ENCODE peak calls at places on chromosomes 11 and 22, in six cellular contexts. One of them, this sample, is unnamed.

GRCh38 chr11:70544774-70545625 is 146.7 kb downstream of the CTTN start:
- DNase-seq in A549: no peak
- DNase-seq in kidney epithelial cell: peak
- DNase-seq in H9: peak
- DNase-seq in GM23248: peak
- DNase-seq in Kasumi-1: no peak
- DNase-seq in this sample: no peak

GRCh38 chr11:37630866-37631265 is 1032.8 kb upstream of the RAG2 start:
- DNase-seq in A549: no peak
- DNase-seq in kidney epithelial cell: no peak
- DNase-seq in H9: no peak
- DNase-seq in GM23248: no peak
- DNase-seq in Kasumi-1: peak
- DNase-seq in this sample: no peak

GRCh38 chr11:34787899-34788298 is 128.3 kb downstream of the APIP start:
- DNase-seq in A549: no peak
- DNase-seq in kidney epithelial cell: no peak
- DNase-seq in H9: no peak
- DNase-seq in GM23248: no peak
- DNase-seq in Kasumi-1: no peak
- DNase-seq in this sample: no peak

GRCh38 chr11:130371004-130371590 is 56.4 kb upstream of the ZBTB44 start:
- DNase-seq in A549: no peak
- DNase-seq in kidney epithelial cell: no peak
- DNase-seq in H9: no peak
- DNase-seq in GM23248: no peak
- DNase-seq in Kasumi-1: no peak
- DNase-seq in this sample: no peak

GRCh38 chr11:18312663-18313420 is 9.1 kb downstream of the HPS5 start:
- DNase-seq in A549: no peak
- DNase-seq in kidney epithelial cell: no peak
- DNase-seq in H9: no peak
- DNase-seq in GM23248: peak
- DNase-seq in Kasumi-1: no peak
- DNase-seq in this sample: no peak

GRCh38 chr11:19919050-19919561 is 206.5 kb downstream of the NAV2 start:
- DNase-seq in A549: peak
- DNase-seq in kidney epithelial cell: peak
- DNase-seq in H9: no peak
- DNase-seq in GM23248: peak
- DNase-seq in Kasumi-1: no peak
- DNase-seq in this sample: peak

GRCh38 chr11:112366777-112367176 is 106.1 kb upstream of the PLET1 start:
- DNase-seq in A549: no peak
- DNase-seq in kidney epithelial cell: no peak
- DNase-seq in H9: no peak
- DNase-seq in GM23248: peak
- DNase-seq in Kasumi-1: no peak
- DNase-seq in this sample: no peak

GRCh38 chr11:96481204-96481603 is 91.4 kb downstream of the JRKL start:
- DNase-seq in A549: no peak
- DNase-seq in kidney epithelial cell: no peak
- DNase-seq in H9: no peak
- DNase-seq in GM23248: no peak
- DNase-seq in Kasumi-1: no peak
- DNase-seq in this sample: peak

GRCh38 chr11:67120881-67121710 is 2.0 kb downstream of the KDM2A start:
- DNase-seq in A549: no peak
- DNase-seq in kidney epithelial cell: no peak
- DNase-seq in H9: no peak
- DNase-seq in GM23248: peak
- DNase-seq in Kasumi-1: peak
- DNase-seq in this sample: peak

GRCh38 chr22:19238900-19239299 is 52.6 kb downstream of the CLTCL1 start:
- DNase-seq in A549: no peak
- DNase-seq in kidney epithelial cell: no peak
- DNase-seq in H9: no peak
- DNase-seq in GM23248: no peak
- DNase-seq in Kasumi-1: no peak
- DNase-seq in this sample: no peak

GRCh38 chr22:49734882-49735281 is 92.8 kb downstream of the BRD1 start:
- DNase-seq in A549: no peak
- DNase-seq in kidney epithelial cell: no peak
- DNase-seq in H9: no peak
- DNase-seq in GM23248: no peak
- DNase-seq in Kasumi-1: no peak
- DNase-seq in this sample: no peak

GRCh38 chr11:118569670-118570069 is 2.5 kb upstream of the ARCN1 start:
- DNase-seq in A549: no peak
- DNase-seq in kidney epithelial cell: no peak
- DNase-seq in H9: no peak
- DNase-seq in GM23248: no peak
- DNase-seq in Kasumi-1: no peak
- DNase-seq in this sample: no peak

GRCh38 chr22:43273902-43274484 is 69.2 kb downstream of the SCUBE1 start:
- DNase-seq in A549: peak
- DNase-seq in kidney epithelial cell: no peak
- DNase-seq in H9: peak
- DNase-seq in GM23248: peak
- DNase-seq in Kasumi-1: peak
- DNase-seq in this sample: no peak

GRCh38 chr11:128187829-128188228 is 399.5 kb downstream of the ETS1 start:
- DNase-seq in A549: no peak
- DNase-seq in kidney epithelial cell: no peak
- DNase-seq in H9: no peak
- DNase-seq in GM23248: peak
- DNase-seq in Kasumi-1: no peak
- DNase-seq in this sample: no peak

GRCh38 chr22:50622723-50623327 is 5.1 kb downstream of the ARSA start:
- DNase-seq in A549: no peak
- DNase-seq in kidney epithelial cell: no peak
- DNase-seq in H9: peak
- DNase-seq in GM23248: no peak
- DNase-seq in Kasumi-1: no peak
- DNase-seq in this sample: peak

GRCh38 chr22:42368379-42369249 is 63.6 kb downstream of the NFAM1 start:
- DNase-seq in A549: no peak
- DNase-seq in kidney epithelial cell: no peak
- DNase-seq in H9: peak
- DNase-seq in GM23248: peak
- DNase-seq in Kasumi-1: no peak
- DNase-seq in this sample: no peak

GRCh38 chr11:31702966-31703365 is 108.2 kb downstream of the PAX6 start:
- DNase-seq in A549: peak
- DNase-seq in kidney epithelial cell: no peak
- DNase-seq in H9: no peak
- DNase-seq in GM23248: peak
- DNase-seq in Kasumi-1: no peak
- DNase-seq in this sample: no peak

GRCh38 chr22:50481440-50482106 is at the start of gene ADM2:
- DNase-seq in A549: peak
- DNase-seq in kidney epithelial cell: no peak
- DNase-seq in H9: peak
- DNase-seq in GM23248: peak
- DNase-seq in Kasumi-1: no peak
- DNase-seq in this sample: no peak

GRCh38 chr11:9231848-9232177 is 33.3 kb downstream of the DENND5A start:
- DNase-seq in A549: no peak
- DNase-seq in kidney epithelial cell: no peak
- DNase-seq in H9: no peak
- DNase-seq in GM23248: peak
- DNase-seq in Kasumi-1: peak
- DNase-seq in this sample: no peak

GRCh38 chr11:70445605-70446004 is 47.3 kb downstream of the CTTN start:
- DNase-seq in A549: no peak
- DNase-seq in kidney epithelial cell: no peak
- DNase-seq in H9: no peak
- DNase-seq in GM23248: no peak
- DNase-seq in Kasumi-1: no peak
- DNase-seq in this sample: no peak

GRCh38 chr11:29317669-29318068 is 699.2 kb downstream of the KCNA4 start:
- DNase-seq in A549: no peak
- DNase-seq in kidney epithelial cell: no peak
- DNase-seq in H9: no peak
- DNase-seq in GM23248: peak
- DNase-seq in Kasumi-1: no peak
- DNase-seq in this sample: no peak

GRCh38 chr11:40388097-40388818 is 1071.2 kb downstream of the LRRC4C start:
- DNase-seq in A549: no peak
- DNase-seq in kidney epithelial cell: peak
- DNase-seq in H9: no peak
- DNase-seq in GM23248: peak
- DNase-seq in Kasumi-1: no peak
- DNase-seq in this sample: no peak

GRCh38 chr22:27115816-27116256 is 458.4 kb downstream of the MIAT start:
- DNase-seq in A549: peak
- DNase-seq in kidney epithelial cell: peak
- DNase-seq in H9: no peak
- DNase-seq in GM23248: peak
- DNase-seq in Kasumi-1: no peak
- DNase-seq in this sample: no peak

GRCh38 chr11:2947744-2948143 is 18.5 kb upstream of the PHLDA2 start:
- DNase-seq in A549: no peak
- DNase-seq in kidney epithelial cell: no peak
- DNase-seq in H9: no peak
- DNase-seq in GM23248: no peak
- DNase-seq in Kasumi-1: no peak
- DNase-seq in this sample: no peak

GRCh38 chr11:70169136-70169535 is 34.0 kb upstream of the FADD start:
- DNase-seq in A549: no peak
- DNase-seq in kidney epithelial cell: no peak
- DNase-seq in H9: no peak
- DNase-seq in GM23248: no peak
- DNase-seq in Kasumi-1: no peak
- DNase-seq in this sample: no peak

GRCh38 chr11:118010738-118011461 is 24.7 kb downstream of the IL10RA start:
- DNase-seq in A549: no peak
- DNase-seq in kidney epithelial cell: no peak
- DNase-seq in H9: no peak
- DNase-seq in GM23248: no peak
- DNase-seq in Kasumi-1: peak
- DNase-seq in this sample: no peak

GRCh38 chr22:38247713-38248112 is 25.1 kb downstream of the TMEM184B start:
- DNase-seq in A549: no peak
- DNase-seq in kidney epithelial cell: no peak
- DNase-seq in H9: no peak
- DNase-seq in GM23248: no peak
- DNase-seq in Kasumi-1: no peak
- DNase-seq in this sample: no peak

GRCh38 chr11:128420277-128420676 is 167.1 kb downstream of the ETS1 start:
- DNase-seq in A549: no peak
- DNase-seq in kidney epithelial cell: no peak
- DNase-seq in H9: no peak
- DNase-seq in GM23248: peak
- DNase-seq in Kasumi-1: no peak
- DNase-seq in this sample: no peak

GRCh38 chr22:44107341-44107740 is 73.4 kb upstream of the PARVG start:
- DNase-seq in A549: no peak
- DNase-seq in kidney epithelial cell: no peak
- DNase-seq in H9: peak
- DNase-seq in GM23248: no peak
- DNase-seq in Kasumi-1: no peak
- DNase-seq in this sample: no peak

This sample was measured in epithelial cell of prostate.